ENCODE peak calls at places on chromosomes 4 and X, in five cellular contexts. H, L, T, O and Y are unnamed samples.

GRCh38 chr4:182699825-182700224 is 217.4 kb downstream of the DCTD start:
- DNase-seq in T (no peak), H (no peak), L (no peak), O (no peak), Y (no peak)

GRCh38 chr4:150722908-150723362 is 141.0 kb downstream of the MAB21L2 start:
- DNase-seq in O (peak), L (peak), T (no peak), H (no peak), Y (no peak)

GRCh38 chrX:46710927-46711623 is 47.8 kb downstream of the SLC9A7 start:
- DNase-seq in T (peak), L (no peak), H (no peak), O (no peak), Y (no peak)

GRCh38 chr4:115824630-115825029 is 711.2 kb upstream of the NDST4 start:
- DNase-seq in T (no peak), H (no peak), O (no peak), L (no peak), Y (no peak)

GRCh38 chr4:140686799-140687198 is 69.4 kb downstream of the TBC1D9 start:
- DNase-seq in H (no peak), L (no peak), T (no peak), O (no peak), Y (no peak)

GRCh38 chr4:100913685-100914084 is 395.9 kb upstream of the EMCN start:
- DNase-seq in O (no peak), T (no peak), H (no peak), L (no peak), Y (no peak)

GRCh38 chr4:54265366-54265765 is 36.3 kb downstream of the PDGFRA start:
- DNase-seq in O (no peak), H (no peak), T (no peak), L (no peak), Y (no peak)

GRCh38 chr4:1728061-1728980 is 7.0 kb downstream of the TACC3 start:
- DNase-seq in T (no peak), H (no peak), O (peak), L (no peak), Y (no peak)

GRCh38 chr4:153223935-153224334 is 19.7 kb downstream of the TRIM2 start:
- DNase-seq in H (no peak), O (no peak), L (no peak), T (peak), Y (no peak)

GRCh38 chr4:116516711-116517110 is 568.7 kb downstream of the TRAM1L1 start:
- DNase-seq in O (no peak), T (no peak), H (no peak), L (no peak), Y (no peak)

GRCh38 chr4:119498520-119498919 is 130.1 kb downstream of the PDE5A start:
- DNase-seq in O (no peak), T (peak), H (no peak), L (peak), Y (no peak)

GRCh38 chr4:143616771-143617170 is 83.7 kb downstream of the FREM3 start:
- DNase-seq in O (no peak), L (no peak), T (no peak), H (no peak), Y (peak)

GRCh38 chrX:129793604-129794191 is 13.9 kb downstream of the SASH3 start:
- DNase-seq in H (no peak), T (peak), O (no peak), L (peak), Y (no peak)

GRCh38 chr4:47839259-47839658 is 1.4 kb upstream of the CORIN start:
- DNase-seq in L (no peak), T (no peak), O (no peak), H (peak), Y (peak)

GRCh38 chr4:150540959-150541360 is 41.0 kb upstream of the MAB21L2 start:
- DNase-seq in H (no peak), O (no peak), L (no peak), T (no peak), Y (no peak)